ENCODE peak calls at places on chromosomes 12 and 14, in eight cellular contexts. Y is upper lobe of left lung, F is H7, D is kidney, O is cardiac muscle cell, X is PC-3, M is left ventricle myocardium inferior, A is tibial artery. N is an unnamed sample. For H3K36me3, the result is how much of the 10 kb centered on the place peaks cover.

GRCh38 chr14:65290830-65291229 is 121.7 kb upstream of the FUT8 start:
- DNase-seq in D (no peak), A (no peak), X (peak), O (peak), Y (no peak), M (no peak), F (no peak), N (peak)

GRCh38 chr14:42563313-42563712 is 956.6 kb downstream of the LRFN5 start:
- DNase-seq in M (no peak), A (no peak), Y (no peak), X (no peak), F (no peak), D (no peak), O (no peak), N (no peak)

GRCh38 chr12:107014050-107014449 is 27.1 kb upstream of the MTERF2 start:
- DNase-seq in M (no peak), A (no peak), X (peak), F (peak), Y (no peak), O (no peak), D (peak), N (no peak)

GRCh38 chr12:98895086-98895651 is 250.1 kb downstream of the APAF1 start:
- DNase-seq in Y (peak), X (no peak), O (no peak), F (peak), D (peak), A (no peak), M (no peak), N (peak)

GRCh38 chr14:91464615-91465205 is 45.4 kb downstream of the PPP4R3A start:
- DNase-seq in X (no peak), Y (no peak), F (no peak), M (no peak), O (no peak), D (no peak), A (no peak), N (no peak)

GRCh38 chr12:95532851-95533250 is 18.4 kb downstream of the USP44 start:
- DNase-seq in F (no peak), Y (no peak), M (no peak), O (peak), A (no peak), D (no peak), X (peak), N (peak)

GRCh38 chr12:127528576-127528975 is 738.4 kb upstream of the TMEM132C start:
- DNase-seq in M (no peak), F (no peak), Y (no peak), O (no peak), X (no peak), A (no peak), D (no peak), N (no peak)

GRCh38 chr14:104658325-104658712 is 31.1 kb upstream of the INF2 start:
- DNase-seq in Y (no peak), X (no peak), O (no peak), A (no peak), M (no peak), D (no peak), F (peak), N (no peak)

GRCh38 chr14:92317511-92317910 is 5.5 kb upstream of the SLC24A4 start:
- DNase-seq in F (no peak), X (peak), A (peak), O (peak), Y (no peak), D (no peak), M (no peak), N (no peak)

GRCh38 chr12:70733385-70733784 is 96.2 kb upstream of the PTPRB start:
- DNase-seq in Y (no peak), F (peak), X (peak), D (no peak), O (peak), M (no peak), A (no peak), N (peak)

GRCh38 chr14:68874746-68875155 is 81.9 kb upstream of the ZFP36L1 start:
- DNase-seq in O (no peak), X (no peak), Y (peak), D (no peak), F (peak), M (no peak), A (no peak), N (no peak)

GRCh38 chr14:91901449-91902250 is 34.3 kb upstream of the TC2N start:
- DNase-seq in A (no peak), Y (no peak), F (no peak), D (peak), O (no peak), X (no peak), M (peak), N (no peak)

GRCh38 chr12:52903855-52904508 is 894 bp downstream of the KRT8 start:
- DNase-seq in X (peak), O (peak), M (peak), D (peak), Y (peak), A (no peak), F (peak), N (peak)

GRCh38 chr12:104653730-104654328 is 197.1 kb downstream of the CHST11 start:
- DNase-seq in D (no peak), Y (no peak), A (no peak), O (no peak), M (no peak), X (peak), F (peak), N (no peak)

GRCh38 chr12:11510671-11511070 is 115.3 kb upstream of the PRB2 start:
- DNase-seq in F (no peak), A (no peak), M (no peak), Y (no peak), X (no peak), D (no peak), O (no peak), N (no peak)

GRCh38 chr12:128652136-128652751 is 171.5 kb downstream of the SLC15A4 start:
- DNase-seq in Y (peak), O (no peak), D (no peak), F (no peak), M (no peak), A (no peak), X (no peak), N (no peak)

GRCh38 chr14:75811136-75811839 is 150.2 kb downstream of the TTLL5 start:
- DNase-seq in X (no peak), M (no peak), O (no peak), F (no peak), Y (no peak), D (no peak), A (no peak), N (no peak)

GRCh38 chr12:19700969-19701368 is 261.7 kb downstream of the AEBP2 start:
- DNase-seq in D (peak), M (no peak), X (no peak), O (no peak), A (no peak), F (no peak), Y (no peak), N (no peak)

GRCh38 chr14:68628605-68629310 is 164.1 kb downstream of the ZFP36L1 start:
- DNase-seq in X (peak), D (no peak), Y (no peak), M (no peak), O (no peak), A (no peak), F (peak), N (no peak)

GRCh38 chr12:71220295-71220694 is 62.5 kb upstream of the TSPAN8 start:
- DNase-seq in F (no peak), M (no peak), O (no peak), D (no peak), X (no peak), A (no peak), Y (no peak), N (no peak)

GRCh38 chr12:32920506-32921085 is 24.0 kb upstream of the PKP2 start:
- DNase-seq in O (no peak), X (peak), D (no peak), Y (no peak), F (no peak), M (no peak), A (no peak), N (no peak)

GRCh38 chr14:59275668-59276067 is 87.2 kb downstream of the DAAM1 start:
- DNase-seq in X (peak), A (no peak), M (no peak), F (no peak), O (peak), D (no peak), Y (no peak), N (peak)

GRCh38 chr12:47978598-47978873 is 15.1 kb downstream of the TMEM106C start:
- DNase-seq in Y (no peak), O (no peak), D (no peak), A (no peak), F (no peak), X (no peak), M (no peak), N (no peak)

GRCh38 chr12:106892075-106892474 is 63.6 kb upstream of the TMEM263 start:
- DNase-seq in X (peak), D (no peak), A (no peak), O (no peak), F (no peak), M (no peak), Y (no peak), N (no peak)

GRCh38 chr14:61675291-61675690 is 20.0 kb upstream of the HIF1A start:
- DNase-seq in F (no peak), D (no peak), X (no peak), Y (no peak), M (no peak), A (no peak), O (no peak), N (no peak)

GRCh38 chr12:95774311-95775045 is 16.1 kb downstream of the NTN4 start:
- DNase-seq in F (no peak), Y (no peak), A (no peak), D (no peak), O (peak), X (peak), M (no peak), N (no peak)

GRCh38 chr14:76272349-76272748 is 103.6 kb upstream of the ESRRB start:
- DNase-seq in A (no peak), M (no peak), D (no peak), X (no peak), Y (no peak), F (no peak), O (no peak), N (no peak)

GRCh38 chr14:106556665-106557289 is 1030.4 kb downstream of the TMEM121 start:
- DNase-seq in Y (peak), O (no peak), F (no peak), D (peak), X (peak), A (no peak), M (no peak), N (no peak)

GRCh38 chr14:61454545-61454944 is 133.2 kb downstream of the PRKCH start:
- DNase-seq in D (no peak), X (no peak), Y (no peak), M (peak), F (no peak), A (no peak), O (no peak), N (no peak)

GRCh38 chr14:79036506-79036905 is 866.3 kb downstream of the NRXN3 start:
- DNase-seq in M (no peak), X (no peak), Y (no peak), O (no peak), A (no peak), D (no peak), F (no peak), N (no peak)

GRCh38 chr12:113248046-113248825 is 27.0 kb downstream of the TPCN1 start:
- DNase-seq in A (no peak), Y (no peak), F (no peak), X (no peak), D (no peak), M (no peak), O (no peak), N (no peak)

GRCh38 chr12:113248842-113249435 is 27.7 kb downstream of the TPCN1 start:
- DNase-seq in Y (no peak), O (no peak), D (peak), M (no peak), A (no peak), X (no peak), F (no peak), N (no peak)

GRCh38 chr12:113246478-113247122 is 25.3 kb downstream of the TPCN1 start:
- DNase-seq in F (peak), D (peak), M (no peak), O (no peak), Y (no peak), X (peak), A (no peak), N (no peak)

GRCh38 chr12:113249546-113249945 is 28.3 kb downstream of the TPCN1 start:
- DNase-seq in D (no peak), F (no peak), O (no peak), M (no peak), X (no peak), A (no peak), Y (no peak), N (no peak)

GRCh38 chr12:113247123-113248045 is 26.1 kb downstream of the TPCN1 start:
- DNase-seq in A (peak), X (peak), O (no peak), F (no peak), D (no peak), M (no peak), Y (no peak), N (no peak)
- H3K36me3 ChIP-seq in A (under half), X (under half), O (under half), F (under half), D (under half), M (under half), Y (under half), N (under half)

DNA sequence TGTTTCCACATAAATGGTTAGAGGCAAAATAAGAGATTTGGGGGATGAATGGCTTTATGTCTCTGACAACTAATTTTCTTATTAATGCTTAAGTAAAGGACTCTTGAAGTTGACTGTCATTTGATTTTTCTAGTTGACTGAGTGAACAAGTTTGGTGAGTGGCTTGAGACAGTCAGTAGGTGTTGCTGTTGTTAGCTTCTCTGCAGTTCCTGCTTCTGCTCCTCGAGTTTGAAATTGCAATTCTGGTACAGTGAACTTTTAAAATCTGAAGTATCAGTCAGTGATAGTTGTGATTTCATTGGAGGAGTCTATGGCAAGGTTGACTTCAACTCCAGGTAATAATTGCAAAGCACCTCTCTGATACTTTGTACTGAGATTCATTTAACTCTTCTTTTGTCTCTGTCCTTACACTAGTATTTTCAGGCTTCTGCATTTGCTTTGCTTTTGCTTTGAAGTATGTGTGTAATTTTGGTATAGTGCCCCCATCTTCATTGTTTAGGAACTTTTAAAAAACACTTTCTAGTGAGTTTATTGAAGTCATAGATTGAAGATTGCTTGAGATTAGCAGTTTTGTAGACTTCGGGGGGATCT is 415.5 kb downstream of the PCNX1 start:
- DNase-seq in M (no peak), A (no peak), F (no peak), X (peak), D (no peak), Y (no peak), O (peak), N (peak)
- H3K4me3 ChIP-seq in M (no peak), A (peak), F (no peak), X (peak), D (no peak), Y (peak), O (peak), N (peak)

GRCh38 chr12:6197996-6198395 is 2.2 kb upstream of the CD9 start:
- DNase-seq in A (no peak), O (no peak), F (peak), D (no peak), M (no peak), X (no peak), Y (no peak), N (no peak)

GRCh38 chr12:6198556-6198955 is 1.6 kb upstream of the CD9 start:
- DNase-seq in O (no peak), D (no peak), X (no peak), Y (no peak), A (no peak), F (no peak), M (no peak), N (no peak)

GRCh38 chr12:6199531-6200265 is 502 bp upstream of the CD9 start:
- DNase-seq in F (peak), M (no peak), A (no peak), D (peak), X (peak), O (peak), Y (no peak), N (peak)

GRCh38 chr12:6200266-6201198 is at the start of gene CD9:
- DNase-seq in A (peak), Y (peak), O (no peak), M (peak), X (peak), F (peak), D (no peak), N (peak)

GRCh38 chr12:6199211-6199530 is 1.0 kb upstream of the CD9 start:
- DNase-seq in Y (peak), A (no peak), X (no peak), D (no peak), F (no peak), O (no peak), M (no peak), N (no peak)
- H3K36me3 ChIP-seq in Y (under half), A (under half), X (under half), D (under half), F (under half), O (under half), M (under half), N (under half)

DNA sequence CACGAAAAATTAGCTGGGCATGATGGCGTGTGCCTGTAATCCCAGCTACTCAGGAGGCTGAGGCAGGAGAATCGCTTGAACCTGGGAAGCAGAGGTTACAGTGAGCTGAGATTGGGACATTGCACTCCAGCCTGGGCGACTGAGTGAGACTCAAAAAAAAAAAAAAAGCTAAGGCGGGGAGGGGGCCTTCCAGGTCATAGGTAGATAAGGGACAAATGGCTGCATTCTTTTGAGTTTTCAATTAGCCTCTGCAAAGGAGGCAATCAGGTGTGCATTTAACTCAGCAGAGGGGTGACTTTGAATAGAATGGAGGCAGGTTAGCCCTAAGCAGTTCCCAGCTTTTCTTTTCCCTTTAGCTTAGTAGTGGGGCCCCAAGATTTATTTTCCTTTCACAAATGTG is 743 bp upstream of the AACS start:
- DNase-seq in M (no peak), O (no peak), F (peak), Y (no peak), D (no peak), X (no peak), A (no peak), N (no peak)
- H3K4me3 ChIP-seq in M (peak), O (peak), F (peak), Y (peak), D (peak), X (peak), A (peak), N (peak)

DNA sequence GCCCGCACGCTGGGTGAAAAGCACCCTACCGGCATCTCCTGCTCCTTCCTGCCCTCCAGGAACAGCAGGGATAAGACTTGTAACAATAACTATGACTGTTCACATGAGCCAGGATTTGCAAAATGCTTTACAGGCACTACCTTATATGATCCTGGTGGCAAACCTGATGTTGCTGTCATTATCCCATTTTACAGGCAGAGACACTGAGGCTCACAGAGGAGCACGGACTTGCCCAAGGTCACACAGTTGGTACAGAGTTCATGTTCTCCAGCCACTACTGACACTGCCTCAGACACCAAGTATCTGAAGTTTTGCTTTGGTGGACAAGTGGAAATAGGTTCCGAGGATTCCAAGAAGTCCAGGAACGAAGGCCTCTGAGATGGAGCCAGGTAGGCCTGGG is 22.6 kb downstream of the GLTP start:
- DNase-seq in A (no peak), D (no peak), O (no peak), F (no peak), M (no peak), X (no peak), Y (no peak), N (no peak)
- H3K36me3 ChIP-seq in A (half or more), D (under half), O (under half), F (under half), M (under half), X (under half), Y (under half), N (under half)

DNA sequence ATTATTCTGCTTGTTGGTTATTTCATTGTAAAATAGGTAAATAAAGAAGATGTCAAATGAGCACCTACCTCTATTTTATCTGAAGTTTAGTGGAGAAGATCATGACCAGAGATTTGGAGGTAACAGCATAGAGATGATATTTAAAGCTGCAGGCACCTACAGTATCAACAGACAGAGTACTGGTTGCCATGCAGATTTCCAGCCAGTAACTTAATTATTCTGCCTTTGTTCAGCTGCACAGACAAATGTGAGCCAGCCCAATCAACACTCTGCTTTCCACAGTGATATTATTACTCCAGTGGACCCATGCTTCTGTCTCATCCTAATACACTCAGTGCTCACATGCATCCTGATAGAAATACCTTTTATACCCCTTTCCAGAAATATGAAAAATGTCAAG is 348.5 kb upstream of the RGS6 start:
- DNase-seq in A (no peak), D (no peak), F (no peak), O (no peak), X (no peak), M (no peak), Y (no peak), N (no peak)
- H3K4me3 ChIP-seq in A (no peak), D (no peak), F (no peak), O (no peak), X (no peak), M (no peak), Y (no peak), N (no peak)

N was measured in adipocyte.